ENCODE peak calls at places on chromosomes 11 and 22, in ten cellular contexts. I is body of pancreas, Q is upper lobe of right lung, R is stomach, S is PC-9, H is right lobe of liver, T is cardiac muscle cell, J is heart left ventricle, O is tibial artery, G is small intestine. U is an unnamed sample.

GRCh38 chr11:14418801-14419417 is 59.9 kb upstream of the RRAS2 start:
- DNase-seq in I (no peak), Q (no peak), R (no peak), S (no peak), H (no peak), T (no peak), J (no peak), O (no peak), G (peak; percentile 48), U (no peak)

GRCh38 chr22:29109853-29110252 is 37.0 kb downstream of the KREMEN1 start:
- DNase-seq in I (no peak), Q (no peak), R (no peak), S (no peak), H (no peak), T (peak; percentile 61), J (no peak), O (no peak), G (peak; percentile 63), U (no peak)

GRCh38 chr11:74208507-74208906 is 37.4 kb downstream of the PPME1 start:
- DNase-seq in I (no peak), Q (no peak), R (no peak), S (no peak), H (no peak), T (no peak), J (no peak), O (no peak), G (no peak), U (no peak)

GRCh38 chr11:113632981-113633380 is 73.1 kb downstream of the TMPRSS5 start:
- DNase-seq in I (no peak), Q (no peak), R (no peak), S (no peak), H (no peak), T (peak; percentile 38), J (no peak), O (peak; percentile 71), G (no peak), U (no peak)

GRCh38 chr11:115606223-115607220 is 102.3 kb upstream of the CADM1 start:
- DNase-seq in I (peak; percentile 40), Q (no peak), R (peak; percentile 31), S (no peak), H (no peak), T (peak; percentile 81), J (peak; percentile 74), O (no peak), G (no peak), U (no peak)

GRCh38 chr22:41947181-41948080 is 479 bp upstream of the CENPM start:
- DNase-seq in I (no peak), Q (no peak), R (no peak), S (no peak), H (no peak), T (no peak), J (no peak), O (no peak), G (no peak), U (no peak)

GRCh38 chr22:38412435-38413084 is 42.4 kb downstream of the KCNJ4 start:
- DNase-seq in I (peak; percentile 40), Q (peak; percentile 68), R (no peak), S (peak; percentile 32), H (peak; percentile 50), T (no peak), J (no peak), O (peak; percentile 58), G (peak; percentile 62), U (peak; percentile 41)

GRCh38 chr22:50305658-50306566 is 1.5 kb downstream of the PLXNB2 start:
- DNase-seq in I (peak; percentile 79), Q (peak; percentile 94), R (peak; percentile 88), S (peak; percentile 97), H (peak; percentile 86), T (peak; percentile 97), J (peak; percentile 87), O (peak; percentile 96), G (peak; percentile 89), U (peak; percentile 99)

GRCh38 chr11:35420371-35420770 is 1.0 kb upstream of the SLC1A2 start:
- DNase-seq in I (no peak), Q (peak; percentile 69), R (peak; percentile 39), S (no peak), H (no peak), T (no peak), J (no peak), O (no peak), G (peak; percentile 3), U (no peak)

GRCh38 chr11:103420593-103420992 is 311.4 kb downstream of the DYNC2H1 start:
- DNase-seq in I (no peak), Q (no peak), R (no peak), S (no peak), H (no peak), T (no peak), J (no peak), O (no peak), G (no peak), U (no peak)

GRCh38 chr11:133821776-133822175 is 23.5 kb downstream of the SPATA19 start:
- DNase-seq in I (peak; percentile 55), Q (no peak), R (peak; percentile 65), S (no peak), H (no peak), T (peak; percentile 57), J (no peak), O (no peak), G (peak; percentile 44), U (no peak)

GRCh38 chr22:17734197-17734596 is 40.1 kb downstream of the BID start:
- DNase-seq in I (no peak), Q (no peak), R (no peak), S (no peak), H (no peak), T (peak; percentile 65), J (no peak), O (peak; percentile 1), G (no peak), U (peak; percentile 5)

GRCh38 chr11:114216804-114217195 is 79.4 kb upstream of the NNMT start:
- DNase-seq in I (no peak), Q (no peak), R (no peak), S (no peak), H (no peak), T (no peak), J (no peak), O (no peak), G (peak; percentile 26), U (no peak)

GRCh38 chr11:83054001-83054400 is 17.7 kb downstream of the RAB30 start:
- DNase-seq in I (no peak), Q (no peak), R (no peak), S (no peak), H (no peak), T (no peak), J (no peak), O (no peak), G (no peak), U (no peak)
- H3K27me3 ChIP-seq in I (no peaks in the 10 kb centered on the region), Q (no peaks in the 10 kb centered on the region), R (no peaks in the 10 kb centered on the region), S (no peaks in the 10 kb centered on the region), H (no peaks in the 10 kb centered on the region), T (no peaks in the 10 kb centered on the region), J (no peaks in the 10 kb centered on the region), O (no peaks in the 10 kb centered on the region), G (no peaks in the 10 kb centered on the region), U (no peaks in the 10 kb centered on the region)

GRCh38 chr11:125257751-125258150 is 93.2 kb downstream of the PKNOX2 start:
- DNase-seq in I (no peak), Q (no peak), R (no peak), S (no peak), H (no peak), T (no peak), J (no peak), O (no peak), G (no peak), U (no peak)
- H3K27me3 ChIP-seq in I (no peaks in the 10 kb centered on the region), Q (peaks cover 3% of the 10 kb centered on the region), R (peaks cover 9% of the 10 kb centered on the region), S (peaks cover 6% of the 10 kb centered on the region), H (no peaks in the 10 kb centered on the region), T (peaks cover 47% of the 10 kb centered on the region), J (peaks cover 11% of the 10 kb centered on the region), O (no peaks in the 10 kb centered on the region), G (no peaks in the 10 kb centered on the region), U (peaks cover 3% of the 10 kb centered on the region)

GRCh38 chr11:72634472-72635095 is 39.6 kb downstream of the PDE2A start:
- DNase-seq in I (no peak), Q (no peak), R (no peak), S (no peak), H (no peak), T (no peak), J (peak; percentile 48), O (no peak), G (no peak), U (no peak)

GRCh38 chr11:72633068-72633467 is 41.2 kb downstream of the PDE2A start:
- DNase-seq in I (no peak), Q (no peak), R (no peak), S (no peak), H (no peak), T (no peak), J (no peak), O (no peak), G (no peak), U (no peak)

GRCh38 chr11:72635931-72636330 is 38.3 kb downstream of the PDE2A start:
- DNase-seq in I (no peak), Q (no peak), R (no peak), S (no peak), H (no peak), T (no peak), J (no peak), O (no peak), G (no peak), U (no peak)

GRCh38 chr11:72635309-72635915 is 38.8 kb downstream of the PDE2A start:
- DNase-seq in I (no peak), Q (no peak), R (no peak), S (no peak), H (no peak), T (no peak), J (no peak), O (no peak), G (no peak), U (no peak)

DNA sequence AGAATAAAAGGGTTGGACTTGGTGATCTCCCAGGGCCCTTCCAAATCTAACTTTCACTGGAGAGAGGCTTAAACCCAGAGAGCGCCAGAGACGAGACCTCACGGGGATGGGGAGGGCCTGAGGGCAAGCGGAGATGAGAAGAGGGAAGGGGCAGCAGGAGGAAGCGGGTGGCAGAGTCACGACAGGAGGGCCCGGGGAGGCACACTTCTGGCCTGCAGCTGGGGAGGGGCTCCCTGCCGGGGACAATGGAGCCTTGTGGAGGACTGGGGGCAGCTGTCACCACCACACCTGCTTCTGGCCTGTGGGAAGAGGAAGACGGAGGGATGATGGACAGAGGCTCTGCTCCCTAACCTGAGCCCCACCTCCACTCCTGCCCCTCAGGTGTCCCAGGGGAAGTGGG is 40.2 kb downstream of the PDE2A start:
- DNase-seq in I (no peak), Q (no peak), R (no peak), S (no peak), H (no peak), T (no peak), J (no peak), O (no peak), G (no peak), U (no peak)
- H3K27me3 ChIP-seq in I (no peaks in the 10 kb centered on the region), Q (peaks cover 8% of the 10 kb centered on the region), R (peaks cover under 1% of the 10 kb centered on the region), S (no peaks in the 10 kb centered on the region), H (no peaks in the 10 kb centered on the region), T (peaks cover 6% of the 10 kb centered on the region), J (no peaks in the 10 kb centered on the region), O (no peaks in the 10 kb centered on the region), G (no peaks in the 10 kb centered on the region), U (no peaks in the 10 kb centered on the region)

DNA sequence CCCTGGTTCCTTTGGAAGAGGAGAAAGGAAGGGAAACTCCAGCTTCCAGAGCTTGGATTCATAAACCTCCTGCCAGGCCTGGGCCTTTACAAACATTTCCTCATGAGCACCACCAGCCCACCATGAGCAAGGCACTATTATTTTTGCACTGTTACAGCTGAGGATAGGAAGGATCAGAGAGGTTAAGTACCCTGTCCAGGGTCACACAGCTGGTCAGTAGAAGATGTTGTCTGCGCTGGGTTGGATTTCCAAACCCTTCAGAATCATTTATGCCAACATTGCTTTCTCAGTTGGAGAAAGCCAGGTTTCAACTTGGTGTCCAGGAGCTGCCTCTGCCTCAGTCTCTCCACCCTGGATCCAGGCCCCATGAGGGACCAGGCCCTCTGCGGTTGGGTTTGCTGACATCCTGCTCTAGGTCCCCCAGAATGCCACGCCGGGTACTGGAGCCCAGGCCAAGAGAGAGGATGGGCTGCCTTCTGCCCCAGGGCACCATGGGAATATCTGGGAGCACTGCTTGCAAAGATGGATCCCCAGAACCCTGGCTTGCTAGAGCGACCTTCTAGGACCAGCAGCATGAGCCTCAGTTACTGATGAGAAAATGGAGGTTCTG is 29.7 kb upstream of the SHISAL1 start:
- DNase-seq in I (no peak), Q (no peak), R (no peak), S (no peak), H (no peak), T (no peak), J (no peak), O (no peak), G (no peak), U (no peak)
- H3K27me3 ChIP-seq in I (no peaks in the 10 kb centered on the region), Q (no peaks in the 10 kb centered on the region), R (no peaks in the 10 kb centered on the region), S (no peaks in the 10 kb centered on the region), H (no peaks in the 10 kb centered on the region), T (no peaks in the 10 kb centered on the region), J (no peaks in the 10 kb centered on the region), O (no peaks in the 10 kb centered on the region), G (no peaks in the 10 kb centered on the region), U (no peaks in the 10 kb centered on the region)

U was measured in RWPE2.